ENCODE peak calls at places on chromosomes 11 and 22, in seven cellular contexts. One of them, this sample, is unnamed.

GRCh38 chr22:22710719-22711531 is 66.5 kb downstream of the GGTLC2 start:
- DNase-seq in progenitor cell of endocrine pancreas: peak; percentile 72
- DNase-seq in GM13977: peak; percentile 45
- DNase-seq in stimulated activated CD4-positive, alpha-beta T cell treated with anti-CD3 and anti-CD28 coated beads, Interleukin-4, amount 100 ng/mL, for 1 hour: peak; percentile 80
- DNase-seq in mucosa of gallbladder: peak; percentile 87
- DNase-seq in brain microvascular endothelial cell: peak; percentile 7
- DNase-seq in HAP-1: peak; percentile 79
- DNase-seq in this sample: peak; percentile 43

GRCh38 chr22:19139001-19139356 is 5.5 kb downstream of the ESS2 start:
- DNase-seq in progenitor cell of endocrine pancreas: no peak
- DNase-seq in GM13977: no peak
- DNase-seq in stimulated activated CD4-positive, alpha-beta T cell treated with anti-CD3 and anti-CD28 coated beads, Interleukin-4, amount 100 ng/mL, for 1 hour: no peak
- DNase-seq in mucosa of gallbladder: no peak
- DNase-seq in brain microvascular endothelial cell: no peak
- DNase-seq in HAP-1: no peak
- DNase-seq in this sample: no peak

GRCh38 chr11:15539645-15540044 is 424.9 kb downstream of the INSC start:
- DNase-seq in progenitor cell of endocrine pancreas: no peak
- DNase-seq in GM13977: no peak
- DNase-seq in stimulated activated CD4-positive, alpha-beta T cell treated with anti-CD3 and anti-CD28 coated beads, Interleukin-4, amount 100 ng/mL, for 1 hour: no peak
- DNase-seq in mucosa of gallbladder: no peak
- DNase-seq in brain microvascular endothelial cell: no peak
- DNase-seq in HAP-1: no peak
- DNase-seq in this sample: no peak

GRCh38 chr22:20602589-20603164 is 95.3 kb downstream of the MED15 start:
- DNase-seq in progenitor cell of endocrine pancreas: no peak
- DNase-seq in GM13977: no peak
- DNase-seq in stimulated activated CD4-positive, alpha-beta T cell treated with anti-CD3 and anti-CD28 coated beads, Interleukin-4, amount 100 ng/mL, for 1 hour: no peak
- DNase-seq in mucosa of gallbladder: no peak
- DNase-seq in brain microvascular endothelial cell: no peak
- DNase-seq in HAP-1: no peak
- DNase-seq in this sample: no peak

GRCh38 chr22:31867386-31868153 is 76.8 kb upstream of the YWHAH start:
- DNase-seq in progenitor cell of endocrine pancreas: no peak
- DNase-seq in GM13977: no peak
- DNase-seq in stimulated activated CD4-positive, alpha-beta T cell treated with anti-CD3 and anti-CD28 coated beads, Interleukin-4, amount 100 ng/mL, for 1 hour: no peak
- DNase-seq in mucosa of gallbladder: no peak
- DNase-seq in brain microvascular endothelial cell: no peak
- DNase-seq in HAP-1: peak; percentile 36
- DNase-seq in this sample: no peak

GRCh38 chr11:69013009-69013951 is at the start of gene MRGPRF:
- DNase-seq in progenitor cell of endocrine pancreas: no peak
- DNase-seq in GM13977: peak; percentile 39
- DNase-seq in stimulated activated CD4-positive, alpha-beta T cell treated with anti-CD3 and anti-CD28 coated beads, Interleukin-4, amount 100 ng/mL, for 1 hour: no peak
- DNase-seq in mucosa of gallbladder: peak; percentile 90
- DNase-seq in brain microvascular endothelial cell: peak; percentile 20
- DNase-seq in HAP-1: no peak
- DNase-seq in this sample: no peak

GRCh38 chr22:34972498-34972897 is 93.5 kb upstream of the ISX start:
- DNase-seq in progenitor cell of endocrine pancreas: no peak
- DNase-seq in GM13977: no peak
- DNase-seq in stimulated activated CD4-positive, alpha-beta T cell treated with anti-CD3 and anti-CD28 coated beads, Interleukin-4, amount 100 ng/mL, for 1 hour: no peak
- DNase-seq in mucosa of gallbladder: no peak
- DNase-seq in brain microvascular endothelial cell: no peak
- DNase-seq in HAP-1: no peak
- DNase-seq in this sample: no peak

GRCh38 chr22:28031383-28031922 is 112.4 kb upstream of the PITPNB start:
- DNase-seq in progenitor cell of endocrine pancreas: no peak
- DNase-seq in GM13977: no peak
- DNase-seq in stimulated activated CD4-positive, alpha-beta T cell treated with anti-CD3 and anti-CD28 coated beads, Interleukin-4, amount 100 ng/mL, for 1 hour: no peak
- DNase-seq in mucosa of gallbladder: no peak
- DNase-seq in brain microvascular endothelial cell: no peak
- DNase-seq in HAP-1: no peak
- DNase-seq in this sample: no peak

GRCh38 chr11:102564110-102564509 is 33.6 kb upstream of the MMP7 start:
- DNase-seq in progenitor cell of endocrine pancreas: no peak
- DNase-seq in GM13977: peak; percentile 39
- DNase-seq in stimulated activated CD4-positive, alpha-beta T cell treated with anti-CD3 and anti-CD28 coated beads, Interleukin-4, amount 100 ng/mL, for 1 hour: no peak
- DNase-seq in mucosa of gallbladder: no peak
- DNase-seq in brain microvascular endothelial cell: no peak
- DNase-seq in HAP-1: no peak
- DNase-seq in this sample: peak; percentile 37

This sample was measured in T-helper 1 cell.